ENCODE peak calls at places on chromosome 3, in five cellular contexts. O is astrocyte, P is ovary, Z is heart left ventricle, S is RWPE1. I is an unnamed sample.

GRCh38 chr3:20809356-20809755 is 623.4 kb upstream of the SGO1 start:
- DNase-seq in Z (no peak), S (no peak), P (no peak), O (no peak), I (no peak)

GRCh38 chr3:48684480-48685143 is 1.1 kb downstream of the NCKIPSD start:
- DNase-seq in S (no peak), P (peak), Z (peak), O (no peak), I (no peak)

GRCh38 chr3:103949690-103950089 is 1417.0 kb upstream of the ALCAM start:
- DNase-seq in P (no peak), Z (no peak), O (no peak), S (no peak), I (no peak)

GRCh38 chr3:184399410-184399809 is 19.6 kb downstream of the CHRD start:
- DNase-seq in S (no peak), O (peak), Z (no peak), P (no peak), I (peak)

GRCh38 chr3:31485206-31485605 is 47.5 kb upstream of the STT3B start:
- DNase-seq in P (no peak), O (no peak), S (no peak), Z (no peak), I (no peak)

GRCh38 chr3:124885466-124886167 is 1.5 kb downstream of the ITGB5 start:
- DNase-seq in O (no peak), S (no peak), P (no peak), Z (no peak), I (no peak)

GRCh38 chr3:129971368-129972052 is 3.0 kb upstream of the TRH start:
- DNase-seq in P (no peak), O (no peak), Z (no peak), S (no peak), I (no peak)

GRCh38 chr3:62109534-62109933 is 263.8 kb downstream of the FEZF2 start:
- DNase-seq in O (peak), S (peak), P (no peak), Z (no peak), I (peak)

DNA sequence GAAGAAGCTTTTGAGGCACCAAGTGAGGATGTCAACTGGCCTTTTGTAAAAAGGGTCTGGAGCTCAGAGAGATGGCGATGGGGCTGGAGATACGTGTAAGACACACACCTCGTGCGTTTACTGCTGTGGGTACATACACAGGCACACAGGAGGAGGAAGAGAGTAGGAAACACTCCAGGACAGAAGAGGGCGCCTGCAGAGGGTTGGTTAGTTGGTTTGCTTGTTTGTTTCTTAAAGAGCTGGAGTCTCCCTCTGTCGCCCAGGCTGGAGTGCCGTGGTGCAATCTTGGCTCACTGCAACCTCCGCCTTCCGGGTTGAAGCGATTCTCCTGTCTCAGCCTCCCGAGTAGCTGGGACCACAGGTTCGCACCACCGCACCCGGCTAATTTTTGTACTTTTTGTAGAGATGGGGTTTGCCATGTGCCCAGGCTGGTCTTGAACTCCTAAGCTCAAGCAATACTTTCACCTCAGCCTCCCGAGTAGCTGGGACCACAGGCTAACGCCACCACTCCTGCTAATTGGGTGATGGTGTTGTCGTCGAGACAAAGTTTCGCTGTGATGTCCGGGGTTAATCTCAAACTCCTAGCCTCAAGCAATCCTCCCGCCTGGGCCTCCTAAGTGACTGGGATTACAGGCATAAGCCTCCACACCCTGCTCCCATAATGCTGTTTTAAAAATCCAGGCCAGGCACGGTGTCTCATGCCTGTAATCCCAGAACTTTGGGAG is 1.2 kb upstream of the PRR20G start:
- DNase-seq in O (no peak), Z (no peak), S (no peak), P (no peak), I (no peak)
- TF ChIP-seq CTCF in O (no peak), Z (no peak), S (no peak), P (no peak), I (no peak)

GRCh38 chr3:72092778-72093177 is 307.8 kb upstream of the PROK2 start:
- DNase-seq in O (no peak), S (no peak), Z (no peak), P (no peak), I (no peak)
- TF ChIP-seq CTCF in O (no peak), S (no peak), Z (no peak), P (no peak), I (no peak)

GRCh38 chr3:58858126-58858525 is 191.6 kb upstream of the FAM3D start:
- DNase-seq in Z (no peak), O (no peak), P (no peak), S (no peak), I (no peak)
- TF ChIP-seq CTCF in Z (no peak), O (no peak), P (no peak), S (no peak), I (no peak)

DNA sequence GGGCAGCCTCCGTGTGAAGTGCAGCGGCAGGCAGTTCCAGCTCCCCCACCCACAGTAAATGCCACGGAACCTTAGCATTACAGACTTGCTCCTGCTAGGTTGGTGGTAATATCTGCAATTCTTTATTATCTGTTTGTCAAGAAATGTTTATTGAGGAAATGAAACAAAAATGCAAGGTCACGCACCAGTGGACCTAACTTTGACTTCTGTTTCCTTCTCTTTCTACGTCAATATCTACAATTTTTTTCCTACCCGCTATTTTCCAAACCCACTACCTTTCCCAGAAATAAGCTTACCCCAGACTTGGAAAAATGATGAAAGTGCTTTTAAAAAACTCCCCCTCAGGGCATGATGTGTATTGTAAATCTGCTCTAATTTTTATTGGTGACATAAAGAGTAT is 18.9 kb downstream of the ILDR1 start:
- DNase-seq in O (no peak), P (no peak), S (no peak), Z (no peak), I (no peak)
- TF ChIP-seq CTCF in O (no peak), P (no peak), S (no peak), Z (no peak), I (no peak)